ENCODE peak calls at places on chromosome 4, in seven cellular contexts. Z is HCT116, V is H1, P is HepG2, F is T47D, E is GM12878, K is K562. M is an unnamed sample.

GRCh38 chr4:175427751-175428150 is 384.3 kb downstream of the GPM6A start:
- DNase-seq in Z (no peak), V (no peak), P (no peak), F (no peak), E (no peak), K (no peak), M (peak; percentile 4)

GRCh38 chr4:40190880-40191815 is 5.7 kb upstream of the RHOH start:
- DNase-seq in Z (no peak), V (no peak), P (peak; percentile 75), F (no peak), E (no peak), K (no peak), M (no peak)

GRCh38 chr4:113978561-113979156 is 788 bp downstream of the ARSJ start:
- DNase-seq in Z (no peak), V (no peak), P (no peak), F (no peak), E (no peak), K (no peak), M (peak; percentile 50)

GRCh38 chr4:40890199-40890598 is 140.4 kb downstream of the NSUN7 start:
- DNase-seq in Z (no peak), V (no peak), P (no peak), F (no peak), E (no peak), K (no peak), M (no peak)

GRCh38 chr4:23238848-23239247 is 546.1 kb downstream of the GBA3 start:
- DNase-seq in Z (no peak), V (no peak), P (no peak), F (no peak), E (no peak), K (no peak), M (no peak)

GRCh38 chr4:148065069-148065468 is 333.2 kb downstream of the ARHGAP10 start:
- DNase-seq in Z (no peak), V (no peak), P (no peak), F (no peak), E (no peak), K (no peak), M (no peak)

GRCh38 chr4:182354867-182355266 is 111.7 kb downstream of the TENM3 start:
- DNase-seq in Z (no peak), V (no peak), P (no peak), F (no peak), E (no peak), K (no peak), M (no peak)

GRCh38 chr4:130071746-130072145 is 975.8 kb downstream of the C4orf33 start:
- DNase-seq in Z (no peak), V (no peak), P (no peak), F (no peak), E (no peak), K (no peak), M (no peak)

GRCh38 chr4:125434136-125434535 is 119.4 kb downstream of the FAT4 start:
- DNase-seq in Z (no peak), V (no peak), P (no peak), F (no peak), E (no peak), K (no peak), M (no peak)

GRCh38 chr4:74365761-74366160 is 816 bp downstream of the EREG start:
- DNase-seq in Z (no peak), V (no peak), P (no peak), F (no peak), E (no peak), K (peak; percentile 20), M (peak; percentile 5)

GRCh38 chr4:184408021-184408710 is 66.2 kb downstream of the IRF2 start:
- DNase-seq in Z (no peak), V (no peak), P (no peak), F (no peak), E (no peak), K (no peak), M (no peak)

GRCh38 chr4:82786794-82787193 is 11.8 kb downstream of the SCD5 start:
- DNase-seq in Z (no peak), V (no peak), P (no peak), F (no peak), E (no peak), K (no peak), M (no peak)

GRCh38 chr4:53659112-53659511 is 67.8 kb upstream of the LNX1 start:
- DNase-seq in Z (no peak), V (no peak), P (no peak), F (no peak), E (no peak), K (no peak), M (peak; percentile 9)

GRCh38 chr4:7034262-7035081 is 8.7 kb upstream of the TADA2B start:
- DNase-seq in Z (no peak), V (no peak), P (peak; percentile 91), F (peak; percentile 83), E (no peak), K (no peak), M (no peak)

GRCh38 chr4:121733942-121734341 is 31.0 kb downstream of the SMIM43 start:
- DNase-seq in Z (no peak), V (no peak), P (no peak), F (no peak), E (no peak), K (no peak), M (no peak)

GRCh38 chr4:181863846-181864245 is 379.4 kb upstream of the TENM3 start:
- DNase-seq in Z (no peak), V (no peak), P (no peak), F (no peak), E (no peak), K (no peak), M (no peak)

GRCh38 chr4:141011799-141012377 is 121.4 kb downstream of the RNF150 start:
- DNase-seq in Z (no peak), V (no peak), P (no peak), F (no peak), E (no peak), K (no peak), M (no peak)

GRCh38 chr4:183249854-183250253 is 70.2 kb downstream of the CLDN22 start:
- DNase-seq in Z (no peak), V (no peak), P (peak; percentile 16), F (no peak), E (no peak), K (peak; percentile 24), M (peak; percentile 57)

GRCh38 chr4:59597536-59598232 is 1602.4 kb upstream of the ADGRL3 start:
- DNase-seq in Z (no peak), V (no peak), P (no peak), F (no peak), E (no peak), K (no peak), M (no peak)

GRCh38 chr4:40261246-40262078 is 64.6 kb downstream of the RHOH start:
- DNase-seq in Z (no peak), V (no peak), P (peak; percentile 41), F (no peak), E (no peak), K (no peak), M (no peak)

GRCh38 chr4:152936446-152937279 is 540 bp downstream of the FHDC1 start:
- DNase-seq in Z (no peak), V (no peak), P (no peak), F (peak; percentile 43), E (no peak), K (peak; percentile 51), M (peak; percentile 81)

GRCh38 chr4:152937535-152938236 is 1.6 kb downstream of the FHDC1 start:
- DNase-seq in Z (no peak), V (no peak), P (no peak), F (peak; percentile 26), E (no peak), K (peak; percentile 78), M (peak; percentile 78)

GRCh38 chr4:152935138-152935537 is 985 bp upstream of the FHDC1 start:
- DNase-seq in Z (peak; percentile 16), V (no peak), P (no peak), F (peak; percentile 6), E (no peak), K (peak; percentile 64), M (no peak)

GRCh38 chr4:152937280-152937534 is 1.1 kb downstream of the FHDC1 start:
- DNase-seq in Z (no peak), V (no peak), P (no peak), F (no peak), E (no peak), K (no peak), M (no peak)

GRCh38 chr4:152935661-152936445 is at the start of gene FHDC1:
- DNase-seq in Z (peak; percentile 29), V (no peak), P (no peak), F (peak; percentile 69), E (no peak), K (peak; percentile 82), M (peak; percentile 80)
- TF ChIP-seq JUND in Z (no peak), V (no peak), P (no peak), F (no peak), E (no peak), K (no peak), M (no peak)

DNA sequence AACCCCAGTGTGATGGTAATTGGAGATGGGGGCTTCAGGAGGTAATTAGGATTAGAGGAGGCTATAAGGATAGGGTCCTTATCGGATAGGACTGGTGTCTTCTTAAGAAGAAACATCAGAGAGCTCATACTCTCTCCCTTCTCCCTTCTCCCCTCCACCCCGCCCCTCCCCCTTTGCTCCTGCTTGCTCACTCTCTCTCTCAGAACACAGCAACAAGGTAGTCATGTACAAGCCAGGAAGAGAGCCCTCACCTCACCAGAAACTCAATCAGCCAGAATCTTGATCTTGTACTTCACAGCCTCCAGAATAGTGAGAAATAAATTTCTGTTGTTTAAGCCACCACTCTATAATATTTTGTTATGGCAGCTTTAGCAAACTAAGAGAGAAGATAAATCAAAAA is 4.5 kb downstream of the DDX60L start:
- DNase-seq in Z (no peak), V (no peak), P (no peak), F (no peak), E (no peak), K (no peak), M (no peak)
- TF ChIP-seq JUND in Z (no peak), V (no peak), P (no peak), F (no peak), E (no peak), K (no peak), M (no peak)

GRCh38 chr4:73257995-73258667 is 467 bp downstream of the ANKRD17 start:
- DNase-seq in Z (no peak), V (no peak), P (peak; percentile 53), F (no peak), E (no peak), K (peak; percentile 58), M (peak; percentile 57)
- TF ChIP-seq JUND in Z (no peak), V (no peak), P (no peak), F (no peak), E (no peak), K (no peak), M (no peak)

DNA sequence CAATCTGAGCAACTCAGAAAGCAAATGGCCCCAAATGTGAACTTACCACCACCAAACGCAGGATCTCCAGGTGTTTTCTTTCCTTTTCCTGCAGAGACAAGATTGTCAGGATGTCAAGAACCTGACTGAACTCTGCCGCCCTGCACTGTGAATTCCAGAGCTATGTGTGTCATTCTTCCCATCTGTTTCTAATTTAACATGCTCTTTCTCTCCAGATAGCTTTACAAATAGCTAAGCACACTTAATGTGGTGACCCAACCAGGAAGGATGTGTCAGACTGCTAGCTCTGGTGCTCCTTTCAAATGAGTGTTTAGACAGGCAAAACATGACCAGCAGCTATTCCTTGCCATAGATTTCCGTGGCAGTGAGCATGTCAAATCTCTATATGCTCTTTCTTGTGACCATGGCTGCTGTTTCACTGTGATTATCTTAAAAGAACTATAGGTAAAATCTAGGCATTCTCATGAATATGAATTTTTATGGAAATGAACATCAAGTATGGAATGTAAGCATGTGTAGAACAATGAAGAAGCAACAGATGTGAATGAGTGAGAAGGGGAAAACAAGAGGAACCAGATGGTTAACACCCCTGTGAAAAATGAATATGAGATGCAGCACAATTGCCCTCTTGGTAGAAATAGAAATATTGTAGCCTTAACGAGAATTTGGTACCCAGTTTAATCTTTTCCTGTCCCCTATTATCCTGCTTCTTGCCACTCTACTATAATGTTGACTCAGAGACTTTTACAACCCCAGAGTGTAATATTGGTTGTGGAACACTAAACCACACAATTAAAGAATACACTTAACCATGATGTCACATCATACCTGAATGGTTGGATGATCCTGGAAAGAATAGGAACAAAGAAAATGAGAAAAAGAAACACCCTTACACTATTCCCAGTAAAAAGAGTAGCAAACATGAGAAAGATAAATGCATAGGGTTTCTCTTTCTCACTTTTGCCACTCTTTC is 247.8 kb upstream of the DKK2 start:
- DNase-seq in Z (no peak), V (peak; percentile 27), P (no peak), F (no peak), E (no peak), K (no peak), M (peak; percentile 27)
- TF ChIP-seq JUND in Z (no peak), V (no peak), P (no peak), F (no peak), E (no peak), K (no peak), M (peak; percentile 97)

M was measured in SK-N-SH.